ENCODE peak calls at places on chromosomes 4 and X, in seven cellular contexts. Y, R, Q, X, S, C and D are unnamed samples.
A peak's percentile ranks its signal among the peaks of the same experiment; 100 is the strongest.

GRCh38 chr4:2806392-2807355 is 13.8 kb downstream of the SH3BP2 start:
- DNase-seq in Y (no peak), R (peak; percentile 52), Q (no peak), X (no peak), S (no peak), C (no peak), D (no peak)

GRCh38 chr4:155805016-155805415 is 46.2 kb downstream of the GUCY1B1 start:
- DNase-seq in Y (no peak), R (no peak), Q (no peak), X (no peak), S (no peak), C (no peak), D (no peak)

GRCh38 chrX:150465326-150465725 is 102.2 kb downstream of the MAMLD1 start:
- DNase-seq in Y (no peak), R (no peak), Q (no peak), X (no peak), S (no peak), C (no peak), D (no peak)

GRCh38 chr4:13461511-13461910 is 22.6 kb downstream of the RAB28 start:
- DNase-seq in Y (no peak), R (no peak), Q (no peak), X (no peak), S (no peak), C (no peak), D (no peak)

GRCh38 chrX:39534949-39535348 is 562.8 kb downstream of the BCOR start:
- DNase-seq in Y (no peak), R (no peak), Q (no peak), X (peak; percentile 14), S (no peak), C (no peak), D (no peak)

GRCh38 chr4:76153356-76153755 is 5.2 kb upstream of the NUP54 start:
- DNase-seq in Y (no peak), R (no peak), Q (no peak), X (no peak), S (no peak), C (no peak), D (no peak)

GRCh38 chr4:142549726-142550463 is 296.2 kb downstream of the INPP4B start:
- DNase-seq in Y (peak; percentile 97), R (no peak), Q (no peak), X (no peak), S (no peak), C (no peak), D (no peak)

GRCh38 chr4:75494563-75494962 is 19.6 kb downstream of the RCHY1 start:
- DNase-seq in Y (no peak), R (no peak), Q (no peak), X (no peak), S (no peak), C (no peak), D (no peak)

GRCh38 chr4:95255396-95256107 is 293.2 kb downstream of the UNC5C start:
- DNase-seq in Y (no peak), R (no peak), Q (no peak), X (peak; percentile 33), S (no peak), C (no peak), D (no peak)

GRCh38 chr4:169272265-169272886 is 1.6 kb upstream of the SH3RF1 start:
- DNase-seq in Y (no peak), R (no peak), Q (peak; percentile 72), X (no peak), S (no peak), C (no peak), D (peak; percentile 16)

GRCh38 chr4:100581337-100581736 is 63.5 kb upstream of the EMCN start:
- DNase-seq in Y (peak; percentile 53), R (no peak), Q (no peak), X (no peak), S (no peak), C (no peak), D (no peak)

GRCh38 chr4:170025523-170026252 is 507 bp downstream of the MFAP3L start:
- DNase-seq in Y (no peak), R (peak; percentile 70), Q (no peak), X (no peak), S (no peak), C (no peak), D (peak; percentile 5)

GRCh38 chr4:126993351-126993750 is 639.4 kb upstream of the INTU start:
- DNase-seq in Y (no peak), R (no peak), Q (no peak), X (no peak), S (no peak), C (no peak), D (no peak)

GRCh38 chr4:3041192-3042142 is 32.9 kb downstream of the HTT-AS start:
- DNase-seq in Y (no peak), R (peak; percentile 62), Q (no peak), X (no peak), S (no peak), C (peak; percentile 55), D (no peak)

GRCh38 chr4:17490575-17491059 is 21.3 kb downstream of the QDPR start:
- DNase-seq in Y (no peak), R (peak; percentile 87), Q (no peak), X (no peak), S (no peak), C (peak; percentile 88), D (peak; percentile 66)

GRCh38 chr4:123443401-123444297 is 47.1 kb downstream of the SPRY1 start:
- DNase-seq in Y (no peak), R (peak; percentile 20), Q (peak; percentile 54), X (no peak), S (no peak), C (no peak), D (no peak)

GRCh38 chr4:182307746-182308145 is 64.5 kb downstream of the TENM3 start:
- DNase-seq in Y (peak; percentile 21), R (no peak), Q (no peak), X (no peak), S (no peak), C (no peak), D (no peak)

GRCh38 chr4:169338246-169338645 is 67.5 kb upstream of the SH3RF1 start:
- DNase-seq in Y (no peak), R (no peak), Q (no peak), X (no peak), S (no peak), C (no peak), D (no peak)

GRCh38 chrX:49071877-49072711 is 1.7 kb downstream of the PRAF2 start:
- DNase-seq in Y (no peak), R (peak; percentile 71), Q (no peak), X (peak; percentile 31), S (peak; percentile 65), C (no peak), D (no peak)

GRCh38 chr4:103895876-103896465 is 176.2 kb upstream of the TACR3 start:
- DNase-seq in Y (no peak), R (no peak), Q (no peak), X (no peak), S (no peak), C (peak; percentile 1), D (peak; percentile 77)

DNA sequence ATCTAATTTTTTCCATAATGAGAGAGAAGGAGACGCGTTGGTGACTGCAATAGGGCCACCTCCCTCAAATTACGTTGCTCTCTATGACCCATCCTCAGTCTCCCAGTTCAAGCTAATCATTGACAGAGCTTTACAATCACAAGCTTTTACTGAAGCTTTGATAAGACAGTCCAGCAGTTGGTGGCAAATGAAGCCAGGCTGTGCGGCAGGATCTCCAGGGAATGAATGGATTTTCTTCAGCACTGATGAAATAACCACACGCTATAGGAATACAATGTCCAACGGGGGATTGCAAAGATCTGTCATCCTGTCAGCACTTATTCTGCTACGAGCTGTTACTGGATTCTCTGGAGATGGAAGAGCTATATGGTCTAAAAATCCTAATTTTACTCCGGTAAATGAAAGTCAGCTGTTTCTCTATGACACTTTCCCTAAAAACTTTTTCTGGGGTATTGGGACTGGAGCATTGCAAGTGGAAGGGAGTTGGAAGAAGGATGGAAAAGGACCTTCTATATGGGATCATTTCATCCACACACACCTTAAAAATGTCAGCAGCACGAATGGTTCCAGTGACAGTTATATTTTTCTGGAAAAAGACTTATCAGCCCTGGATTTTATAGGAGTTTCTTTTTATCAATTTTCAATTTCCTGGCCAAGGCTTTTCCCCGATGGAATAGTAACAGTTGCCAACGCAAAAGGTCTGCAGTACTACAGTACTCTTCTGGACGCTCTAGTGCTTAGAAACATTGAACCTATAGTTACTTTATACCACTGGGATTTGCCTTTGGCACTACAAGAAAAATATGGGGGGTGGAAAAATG is at the start of gene KLB:
- DNase-seq in Y (no peak), R (no peak), Q (no peak), X (no peak), S (no peak), C (peak; percentile 97), D (no peak)
- TF ChIP-seq JUND in Y (no peak), R (no peak), Q (no peak), X (no peak), S (no peak), C (no peak), D (no peak)

GRCh38 chrX:25202827-25203226 is 187.1 kb upstream of the ARX start:
- DNase-seq in Y (no peak), R (no peak), Q (no peak), X (no peak), S (no peak), C (no peak), D (no peak)

GRCh38 chrX:25204182-25204581 is 188.4 kb upstream of the ARX start:
- DNase-seq in Y (no peak), R (peak; percentile 20), Q (no peak), X (no peak), S (no peak), C (no peak), D (no peak)

GRCh38 chrX:25207803-25208202 is 192.0 kb upstream of the ARX start:
- DNase-seq in Y (no peak), R (no peak), Q (no peak), X (no peak), S (no peak), C (no peak), D (no peak)

GRCh38 chrX:25206761-25207160 is 191.0 kb upstream of the ARX start:
- DNase-seq in Y (no peak), R (no peak), Q (no peak), X (no peak), S (no peak), C (no peak), D (no peak)
- TF ChIP-seq JUND in Y (no peak), R (no peak), Q (no peak), X (no peak), S (no peak), C (no peak), D (no peak)

DNA sequence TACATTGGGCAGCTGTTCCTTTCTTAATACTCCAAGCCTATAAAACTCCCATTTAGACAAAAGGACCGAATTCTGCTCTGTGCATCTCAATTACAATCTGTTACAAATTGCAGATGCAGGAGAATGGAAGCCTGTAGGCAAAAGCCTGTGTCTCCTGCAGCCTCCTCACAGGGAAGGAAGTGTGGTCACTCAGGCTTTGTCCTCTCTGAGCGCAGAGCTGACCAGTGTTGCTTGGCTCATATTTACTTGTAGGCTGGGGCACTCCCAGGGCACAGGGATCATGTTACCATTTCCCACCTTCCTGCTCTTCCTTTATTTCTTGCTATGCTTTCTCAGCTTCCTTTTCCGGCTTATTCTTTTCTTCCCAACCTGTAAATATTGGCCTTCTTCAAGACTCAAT is 15.7 kb downstream of the SUPT20HL2 start:
- DNase-seq in Y (no peak), R (peak; percentile 21), Q (no peak), X (no peak), S (no peak), C (no peak), D (no peak)
- TF ChIP-seq JUND in Y (no peak), R (no peak), Q (no peak), X (no peak), S (no peak), C (no peak), D (no peak)

DNA sequence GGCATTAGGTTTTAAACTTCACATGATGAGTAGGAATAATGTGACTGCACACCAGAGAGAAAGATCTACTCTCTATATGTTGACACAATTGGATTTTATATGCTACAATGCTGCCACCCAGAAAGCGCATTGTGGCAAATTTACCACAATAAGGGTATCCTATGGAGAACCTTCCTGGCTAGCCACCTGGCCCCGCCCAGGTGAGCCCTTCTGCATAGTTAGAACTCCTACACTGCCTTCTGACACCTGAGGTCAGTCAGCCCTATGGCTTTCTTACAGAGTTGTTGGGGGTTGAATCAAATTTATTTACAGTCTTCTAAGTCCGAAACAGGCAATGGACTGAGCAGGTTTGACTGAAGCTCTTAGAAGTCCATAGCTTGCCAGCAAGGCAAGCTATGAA is 153.8 kb upstream of the S100G start:
- DNase-seq in Y (no peak), R (no peak), Q (no peak), X (no peak), S (no peak), C (no peak), D (no peak)
- TF ChIP-seq JUND in Y (no peak), R (no peak), Q (no peak), X (no peak), S (no peak), C (no peak), D (no peak)